ENCODE peak calls at places on chromosomes 13 and 19, in seven cellular contexts. H, I, T, D, Z, B and J are unnamed samples.

GRCh38 chr13:101649490-101650126 is 197.1 kb downstream of the ITGBL1 start:
- DNase-seq in Z (no peak), D (no peak), B (no peak), T (no peak), H (no peak), I (no peak), J (no peak)

GRCh38 chr13:85386424-85386823 is 412.8 kb downstream of the SLITRK6 start:
- DNase-seq in H (no peak), I (no peak), Z (no peak), T (no peak), D (no peak), B (no peak), J (no peak)

GRCh38 chr13:36882829-36883390 is 37.1 kb downstream of the SMAD9 start:
- DNase-seq in D (no peak), H (no peak), T (no peak), B (no peak), Z (no peak), I (no peak), J (no peak)

GRCh38 chr19:55256562-55257460 is 2.0 kb downstream of the PPP6R1 start:
- DNase-seq in D (no peak), B (no peak), Z (no peak), I (no peak), T (peak; percentile 43), H (no peak), J (no peak)

GRCh38 chr19:43362179-43362578 is 8.7 kb downstream of the CD177 start:
- DNase-seq in Z (no peak), B (no peak), D (no peak), H (no peak), T (no peak), I (no peak), J (no peak)

GRCh38 chr13:113861433-113862030 is 2.3 kb downstream of the GAS6 start:
- DNase-seq in Z (no peak), B (no peak), T (no peak), D (no peak), I (no peak), H (no peak), J (no peak)

GRCh38 chr13:95641961-95642621 is 2.4 kb downstream of the DZIP1 start:
- DNase-seq in B (peak; percentile 89), D (peak; percentile 69), I (peak; percentile 77), T (peak; percentile 54), Z (no peak), H (no peak), J (peak; percentile 73)

GRCh38 chr13:90834700-90835099 is 512.8 kb upstream of the MIR17HG start:
- DNase-seq in H (no peak), T (no peak), D (no peak), I (no peak), Z (no peak), B (no peak), J (no peak)

GRCh38 chr19:57279418-57280164 is 694 bp upstream of the ZNF460 start:
- DNase-seq in H (peak; percentile 91), D (peak; percentile 93), Z (peak; percentile 95), I (peak; percentile 83), B (peak; percentile 92), T (peak; percentile 93), J (peak; percentile 82)

GRCh38 chr19:55442372-55443044 is 592 bp downstream of the SHISA7 start:
- DNase-seq in Z (no peak), D (no peak), T (no peak), I (peak; percentile 54), B (no peak), H (no peak), J (no peak)

GRCh38 chr13:112911883-112912282 is 57.1 kb upstream of the MCF2L start:
- DNase-seq in D (no peak), I (no peak), T (no peak), Z (no peak), H (no peak), B (no peak), J (no peak)

GRCh38 chr13:78054152-78054551 is 135.5 kb upstream of the EDNRB start:
- DNase-seq in D (no peak), Z (no peak), H (no peak), B (no peak), I (no peak), T (no peak), J (no peak)

GRCh38 chr13:84430015-84430414 is 547.7 kb upstream of the SLITRK1 start:
- DNase-seq in H (peak; percentile 90), B (no peak), I (no peak), T (no peak), D (no peak), Z (no peak), J (no peak)

GRCh38 chr19:13058951-13059660 is 43.6 kb downstream of the LYL1 start:
- DNase-seq in Z (no peak), I (no peak), D (no peak), T (no peak), H (no peak), B (no peak), J (no peak)

GRCh38 chr13:112846411-112847115 is 122.5 kb upstream of the MCF2L start:
- DNase-seq in I (no peak), B (no peak), Z (no peak), T (peak; percentile 27), D (no peak), H (no peak), J (no peak)

GRCh38 chr13:63249411-63249810 is 1833.8 kb upstream of the PCDH20 start:
- DNase-seq in D (no peak), I (no peak), B (no peak), H (no peak), Z (no peak), T (no peak), J (no peak)

GRCh38 chr19:18437481-18438330 is at the start of gene ISYNA1:
- DNase-seq in H (no peak), B (no peak), T (peak; percentile 79), D (peak; percentile 82), I (peak; percentile 74), Z (peak; percentile 76), J (peak; percentile 65)

GRCh38 chr19:6947745-6948144 is 60.4 kb downstream of the ADGRE1 start:
- DNase-seq in H (no peak), B (no peak), I (no peak), D (no peak), T (no peak), Z (peak; percentile 10), J (no peak)

GRCh38 chr13:51538626-51539179 is 45.6 kb upstream of the WDFY2 start:
- DNase-seq in H (no peak), Z (no peak), D (no peak), T (no peak), I (no peak), B (no peak), J (no peak)

GRCh38 chr13:102584423-102584822 is 12.4 kb upstream of the TPP2 start:
- DNase-seq in Z (no peak), T (no peak), I (no peak), D (no peak), H (no peak), B (no peak), J (no peak)

GRCh38 chr13:45781553-45782326 is 69.8 kb downstream of the SIAH3 start:
- DNase-seq in Z (peak; percentile 33), D (no peak), I (no peak), B (no peak), T (peak; percentile 68), H (no peak), J (no peak)

GRCh38 chr19:42275103-42275502 is 6.1 kb downstream of the CIC start:
- DNase-seq in H (no peak), B (no peak), Z (peak; percentile 15), D (no peak), T (no peak), I (no peak), J (no peak)

GRCh38 chr13:39656325-39656677 is 839 bp downstream of the COG6 start:
- DNase-seq in I (no peak), Z (no peak), T (no peak), B (no peak), H (no peak), D (no peak), J (no peak)

GRCh38 chr19:54556194-54556593 is 17.4 kb upstream of the LILRA2 start:
- DNase-seq in B (no peak), H (no peak), T (no peak), D (no peak), I (no peak), Z (no peak), J (no peak)

GRCh38 chr19:14056741-14057356 is 5.0 kb downstream of the PALM3 start:
- DNase-seq in T (no peak), B (no peak), D (no peak), Z (no peak), I (no peak), H (no peak), J (no peak)

GRCh38 chr13:75458696-75459422 is 23.1 kb downstream of the TBC1D4 start:
- DNase-seq in H (no peak), I (peak; percentile 21), Z (peak; percentile 75), T (peak; percentile 68), B (no peak), D (peak; percentile 77), J (peak; percentile 4)

GRCh38 chr13:93180376-93180966 is 46.1 kb upstream of the GPC6 start:
- DNase-seq in D (no peak), H (peak; percentile 12), Z (no peak), T (no peak), B (no peak), I (no peak), J (no peak)

GRCh38 chr13:30998548-30999140 is 66.2 kb downstream of the TEX26 start:
- DNase-seq in H (peak; percentile 68), D (no peak), T (no peak), Z (no peak), B (no peak), I (no peak), J (no peak)

GRCh38 chr19:6233827-6234511 is 45.8 kb downstream of the MLLT1 start:
- DNase-seq in B (peak; percentile 85), D (peak; percentile 89), Z (no peak), T (peak; percentile 51), H (no peak), I (no peak), J (no peak)

GRCh38 chr19:40080289-40080688 is 10.5 kb downstream of the ZNF780A start:
- DNase-seq in D (no peak), Z (no peak), B (no peak), H (no peak), T (no peak), I (no peak), J (no peak)

GRCh38 chr13:98656223-98656622 is 79.3 kb upstream of the STK24 start:
- DNase-seq in I (no peak), B (no peak), D (no peak), T (no peak), Z (no peak), H (no peak), J (no peak)
- TF ChIP-seq CTCF in I (no peak), B (no peak), D (no peak), T (no peak), Z (no peak), H (no peak), J (no peak)

GRCh38 chr19:19663292-19664120 is at the start of gene ATP13A1:
- DNase-seq in D (peak; percentile 99), I (peak; percentile 88), Z (peak; percentile 98), B (peak; percentile 98), H (peak; percentile 78), T (peak; percentile 99), J (peak; percentile 87)
- TF ChIP-seq CTCF in D (peak; percentile 17), I (no peak), Z (no peak), B (no peak), H (peak; percentile 17), T (peak; percentile 13), J (no peak)

GRCh38 chr19:23686622-23687423 is at the start of gene ZNF675:
- DNase-seq in H (peak; percentile 47), Z (peak; percentile 93), B (peak; percentile 92), T (peak; percentile 95), I (peak; percentile 92), D (peak; percentile 96), J (peak; percentile 84)
- TF ChIP-seq CTCF in H (peak; percentile 5), Z (no peak), B (no peak), T (no peak), I (no peak), D (no peak), J (no peak)

GRCh38 chr13:49214917-49215376 is 5.2 kb upstream of the MLNR start:
- DNase-seq in D (peak; percentile 71), T (peak; percentile 71), Z (peak; percentile 36), I (peak; percentile 43), B (peak; percentile 66), H (no peak), J (no peak)
- TF ChIP-seq CTCF in D (no peak), T (no peak), Z (no peak), I (no peak), B (no peak), H (no peak), J (no peak)